ENCODE peak calls at places on chromosomes 13 and 19, in five cellular contexts. G, Y, O, T and N are unnamed samples.

GRCh38 chr19:7908078-7908699 is 4.5 kb downstream of the MAP2K7 start:
- DNase-seq in G (no peak), Y (no peak), O (no peak), T (no peak), N (no peak)

GRCh38 chr13:31824705-31825512 is 85.6 kb downstream of the RXFP2 start:
- DNase-seq in G (no peak), Y (no peak), O (no peak), T (no peak), N (peak)

GRCh38 chr19:28242317-28242927 is 970.5 kb downstream of the UQCRFS1 start:
- DNase-seq in G (no peak), Y (peak), O (no peak), T (no peak), N (peak)

GRCh38 chr19:5104871-5105351 is 136.0 kb downstream of the KDM4B start:
- DNase-seq in G (no peak), Y (no peak), O (no peak), T (no peak), N (no peak)

GRCh38 chr13:49620170-49620621 is 8.1 kb upstream of the ARL11 start:
- DNase-seq in G (peak), Y (no peak), O (no peak), T (no peak), N (peak)

GRCh38 chr19:2315818-2316353 is 7.9 kb upstream of the LINGO3 start:
- DNase-seq in G (peak), Y (no peak), O (no peak), T (no peak), N (peak)

GRCh38 chr19:38505958-38506357 is 72.5 kb downstream of the RYR1 start:
- DNase-seq in G (no peak), Y (no peak), O (no peak), T (no peak), N (no peak)

GRCh38 chr19:442085-442484 is 18.7 kb downstream of the SHC2 start:
- DNase-seq in G (no peak), Y (no peak), O (no peak), T (no peak), N (no peak)